ENCODE peak calls at places on chromosomes 12 and 14, in six cellular contexts. A is mesothelial cell of epicardium, Q is SK-N-SH, W is KBM-7, E is fibroblast of gingiva, T is BE2C. C is an unnamed sample.
A peak's percentile ranks its signal among the peaks of the same experiment; 100 is the strongest.

GRCh38 chr12:95146767-95147166 is 70.5 kb downstream of the FGD6 start:
- DNase-seq in A (no peak), Q (peak; percentile 78), W (no peak), E (no peak), T (peak; percentile 83), C (no peak)

GRCh38 chr14:71070169-71070568 is 162.9 kb downstream of the PCNX1 start:
- DNase-seq in A (no peak), Q (no peak), W (no peak), E (no peak), T (no peak), C (no peak)

GRCh38 chr14:56189306-56189705 is 71.1 kb downstream of the PELI2 start:
- DNase-seq in A (no peak), Q (no peak), W (no peak), E (peak; percentile 44), T (no peak), C (no peak)

GRCh38 chr12:84701041-84701440 is 211.6 kb downstream of the SLC6A15 start:
- DNase-seq in A (no peak), Q (no peak), W (no peak), E (no peak), T (no peak), C (no peak)

GRCh38 chr12:18863769-18864500 is 126.0 kb downstream of the CAPZA3 start:
- DNase-seq in A (no peak), Q (no peak), W (no peak), E (no peak), T (no peak), C (no peak)

GRCh38 chr12:66403746-66404145 is 101.5 kb downstream of the HELB start:
- DNase-seq in A (no peak), Q (peak; percentile 15), W (no peak), E (no peak), T (no peak), C (no peak)

GRCh38 chr14:31159682-31160296 is 47.8 kb downstream of the HECTD1 start:
- DNase-seq in A (no peak), Q (no peak), W (no peak), E (peak; percentile 64), T (no peak), C (no peak)

GRCh38 chr14:48536318-48536717 is 860.9 kb upstream of the MDGA2 start:
- DNase-seq in A (no peak), Q (peak; percentile 0), W (no peak), E (no peak), T (peak; percentile 5), C (no peak)

GRCh38 chr12:87020071-87020470 is 763.9 kb upstream of the MGAT4C start:
- DNase-seq in A (no peak), Q (no peak), W (no peak), E (no peak), T (peak; percentile 42), C (no peak)

GRCh38 chr12:76670776-76671175 is 93.1 kb upstream of the ZDHHC17 start:
- DNase-seq in A (no peak), Q (no peak), W (no peak), E (peak; percentile 73), T (no peak), C (no peak)

GRCh38 chr12:90959538-90960139 is 4.7 kb upstream of the CCER1 start:
- DNase-seq in A (no peak), Q (peak; percentile 43), W (peak; percentile 43), E (peak; percentile 45), T (peak; percentile 41), C (no peak)

GRCh38 chr14:33986804-33987203 is 35.9 kb upstream of the EGLN3 start:
- DNase-seq in A (no peak), Q (no peak), W (no peak), E (no peak), T (no peak), C (no peak)